ENCODE peak calls at places on chromosomes 7 and 10, in seven cellular contexts. Q, I, M, H, W, E and G are unnamed samples. For H3K4me1, the result is how much of the 10 kb centered on the place peaks cover.

GRCh38 chr10:85741626-85742300 is 624.8 kb downstream of the GRID1 start:
- DNase-seq in Q (no peak), I (no peak), M (no peak), H (no peak), W (no peak), E (no peak), G (no peak)

GRCh38 chr10:125700355-125700911 is 17.5 kb upstream of the TEX36 start:
- DNase-seq in Q (no peak), I (no peak), M (no peak), H (no peak), W (no peak), E (no peak), G (no peak)

GRCh38 chr10:127757033-127757432 is 20.0 kb downstream of the FOXI2 start:
- DNase-seq in Q (no peak), I (no peak), M (peak), H (no peak), W (no peak), E (no peak), G (no peak)

GRCh38 chr10:129193148-129193547 is 273.9 kb upstream of the MGMT start:
- DNase-seq in Q (no peak), I (no peak), M (peak), H (peak), W (no peak), E (no peak), G (no peak)

GRCh38 chr10:35347088-35347487 is 10.8 kb downstream of the CCNY start:
- DNase-seq in Q (no peak), I (no peak), M (no peak), H (no peak), W (no peak), E (no peak), G (no peak)

GRCh38 chr7:70595741-70596574 is 536.0 kb upstream of the GALNT17 start:
- DNase-seq in Q (no peak), I (peak), M (no peak), H (peak), W (no peak), E (peak), G (no peak)

GRCh38 chr7:151426486-151426905 is 13.4 kb downstream of the CRYGN start:
- DNase-seq in Q (peak), I (peak), M (peak), H (peak), W (peak), E (no peak), G (no peak)

GRCh38 chr10:47047127-47047504 is 135.9 kb downstream of the PTPN20 start:
- DNase-seq in Q (no peak), I (no peak), M (no peak), H (no peak), W (no peak), E (no peak), G (no peak)

GRCh38 chr7:19116121-19117080 is 1.0 kb downstream of the TWIST1 start:
- DNase-seq in Q (peak), I (peak), M (no peak), H (no peak), W (no peak), E (peak), G (no peak)

GRCh38 chr7:48443051-48443450 is 271.8 kb downstream of the ABCA13 start:
- DNase-seq in Q (no peak), I (no peak), M (no peak), H (no peak), W (no peak), E (no peak), G (no peak)

GRCh38 chr7:37195388-37195787 is 253.3 kb downstream of the ELMO1 start:
- DNase-seq in Q (no peak), I (no peak), M (no peak), H (no peak), W (no peak), E (no peak), G (no peak)

GRCh38 chr10:1650542-1651279 is 86.6 kb downstream of the ADARB2 start:
- DNase-seq in Q (no peak), I (no peak), M (no peak), H (no peak), W (no peak), E (no peak), G (no peak)

GRCh38 chr7:97771576-97771975 is 39.7 kb downstream of the TAC1 start:
- DNase-seq in Q (no peak), I (no peak), M (no peak), H (no peak), W (no peak), E (no peak), G (no peak)

GRCh38 chr10:123509338-123509737 is 156.8 kb upstream of the GPR26 start:
- DNase-seq in Q (no peak), I (no peak), M (no peak), H (no peak), W (no peak), E (no peak), G (no peak)

GRCh38 chr7:6228865-6229264 is 43.6 kb downstream of the CYTH3 start:
- DNase-seq in Q (no peak), I (no peak), M (no peak), H (no peak), W (no peak), E (no peak), G (no peak)

GRCh38 chr10:119450606-119451304 is 91.8 kb downstream of the RGS10 start:
- DNase-seq in Q (no peak), I (no peak), M (no peak), H (no peak), W (no peak), E (no peak), G (no peak)

GRCh38 chr7:7569113-7569527 is 2.4 kb downstream of the MIOS start:
- DNase-seq in Q (no peak), I (no peak), M (no peak), H (no peak), W (no peak), E (no peak), G (no peak)

GRCh38 chr10:114491933-114492332 is 87.6 kb upstream of the AFAP1L2 start:
- DNase-seq in Q (peak), I (no peak), M (no peak), H (no peak), W (no peak), E (no peak), G (no peak)

GRCh38 chr10:70594161-70594560 is 8.4 kb downstream of the PRF1 start:
- DNase-seq in Q (no peak), I (no peak), M (no peak), H (no peak), W (no peak), E (no peak), G (no peak)

DNA sequence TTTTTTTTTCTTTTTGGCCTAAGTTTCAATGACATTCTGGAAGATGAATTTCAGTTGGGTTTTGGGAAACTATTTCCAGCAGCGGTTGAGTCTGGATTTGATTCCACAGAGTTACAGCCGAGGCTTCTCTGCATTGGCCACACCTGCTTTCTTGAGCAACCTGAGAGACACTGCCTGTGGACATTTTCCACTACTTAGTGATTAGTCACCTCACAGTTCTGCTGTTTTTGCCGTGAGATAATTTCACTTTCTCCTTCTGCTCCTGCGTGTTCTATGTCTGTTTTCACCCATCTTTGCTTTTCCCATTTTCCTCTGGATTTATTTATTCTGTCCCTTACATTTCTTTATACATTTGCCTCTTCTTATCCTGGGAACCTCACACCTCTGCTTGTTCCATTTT is 243.0 kb downstream of the BICC1 start:
- DNase-seq in Q (no peak), I (peak), M (peak), H (no peak), W (no peak), E (no peak), G (no peak)
- H3K4me1 ChIP-seq in Q (under half), I (under half), M (under half), H (under half), W (under half), E (under half), G (under half)

GRCh38 chr10:99579971-99580370 is 40.3 kb downstream of the SLC25A28 start:
- DNase-seq in Q (no peak), I (no peak), M (peak), H (no peak), W (no peak), E (no peak), G (no peak)
- H3K4me1 ChIP-seq in Q (under half), I (under half), M (under half), H (under half), W (under half), E (under half), G (under half)

GRCh38 chr7:35727571-35727970 is 32.6 kb upstream of the HERPUD2 start:
- DNase-seq in Q (no peak), I (peak), M (no peak), H (no peak), W (no peak), E (no peak), G (no peak)

GRCh38 chr7:35729966-35730345 is 35.0 kb upstream of the HERPUD2 start:
- DNase-seq in Q (no peak), I (no peak), M (no peak), H (no peak), W (no peak), E (no peak), G (no peak)

GRCh38 chr7:35729061-35729783 is 34.3 kb upstream of the HERPUD2 start:
- DNase-seq in Q (no peak), I (no peak), M (peak), H (no peak), W (no peak), E (no peak), G (no peak)

GRCh38 chr7:35726654-35727053 is 31.7 kb upstream of the HERPUD2 start:
- DNase-seq in Q (no peak), I (no peak), M (no peak), H (no peak), W (no peak), E (no peak), G (no peak)

GRCh38 chr7:35728412-35729060 is 33.6 kb upstream of the HERPUD2 start:
- DNase-seq in Q (no peak), I (no peak), M (no peak), H (no peak), W (no peak), E (no peak), G (no peak)
- H3K4me1 ChIP-seq in Q (under half), I (under half), M (under half), H (under half), W (under half), E (under half), G (under half)

DNA sequence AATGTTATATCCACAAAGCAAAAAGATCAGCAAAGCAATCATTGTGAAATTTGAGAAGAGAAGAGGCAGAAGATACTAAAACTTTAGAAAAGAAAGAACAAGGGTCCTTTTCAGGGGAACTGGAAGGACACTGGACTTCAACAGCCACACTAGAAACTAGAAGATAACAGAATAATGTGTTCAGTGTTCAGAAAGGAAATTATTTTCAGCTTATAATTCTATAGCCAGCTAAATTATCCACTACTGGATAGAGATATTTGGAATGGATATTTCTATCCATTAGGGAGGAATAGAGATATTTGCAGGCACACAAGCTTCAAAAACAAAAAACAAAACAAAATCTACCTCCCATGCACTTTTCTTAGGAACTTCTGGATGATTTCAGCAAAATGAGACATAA is 12.8 kb downstream of the ANXA11 start:
- DNase-seq in Q (no peak), I (no peak), M (no peak), H (no peak), W (no peak), E (no peak), G (no peak)
- H3K4me1 ChIP-seq in Q (under half), I (under half), M (under half), H (half or more), W (half or more), E (under half), G (under half)

DNA sequence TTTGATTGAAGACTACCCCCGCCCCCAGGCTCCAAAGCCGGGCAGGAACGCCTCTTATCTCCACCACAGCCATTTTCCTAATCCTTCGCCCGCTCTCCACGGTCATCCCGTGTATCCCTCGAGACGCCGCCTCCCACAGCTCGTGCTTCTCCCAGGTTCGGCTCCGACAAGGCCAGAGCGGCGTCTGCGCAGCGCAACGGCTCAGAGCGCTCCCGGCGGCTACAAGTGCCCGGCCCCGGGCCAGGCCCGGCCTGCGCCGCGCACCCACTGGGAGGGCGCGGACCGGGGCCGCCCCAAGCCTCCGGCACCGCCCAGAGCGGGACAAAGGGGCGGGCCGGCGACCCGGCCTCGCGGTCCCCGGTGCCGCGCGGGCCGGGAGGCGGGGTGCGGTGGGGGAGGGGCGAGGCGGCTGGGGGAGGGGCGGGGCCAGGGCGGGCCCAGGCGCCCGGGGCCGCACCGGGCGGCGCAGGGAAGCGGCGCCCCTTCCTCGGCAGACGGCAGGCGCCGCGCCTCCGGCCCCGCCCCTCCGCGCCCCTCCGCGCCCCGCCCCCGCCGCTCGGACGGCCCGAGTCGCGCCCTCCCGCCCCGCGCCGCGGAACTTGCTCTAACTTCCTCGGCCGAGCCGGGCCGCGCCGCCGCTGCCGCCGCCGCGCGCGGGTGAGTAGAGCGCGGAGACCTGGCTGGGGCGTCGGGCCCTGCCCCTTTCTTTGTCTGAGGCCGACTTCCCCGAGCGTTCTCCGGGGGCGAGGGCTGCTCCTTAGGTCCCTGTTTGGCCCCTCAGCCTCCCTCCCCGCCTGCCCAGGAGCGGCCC is at the start of gene TSPAN14:
- DNase-seq in Q (peak), I (peak), M (peak), H (peak), W (peak), E (peak), G (no peak)
- H3K4me1 ChIP-seq in Q (under half), I (under half), M (under half), H (under half), W (half or more), E (under half), G (under half)

DNA sequence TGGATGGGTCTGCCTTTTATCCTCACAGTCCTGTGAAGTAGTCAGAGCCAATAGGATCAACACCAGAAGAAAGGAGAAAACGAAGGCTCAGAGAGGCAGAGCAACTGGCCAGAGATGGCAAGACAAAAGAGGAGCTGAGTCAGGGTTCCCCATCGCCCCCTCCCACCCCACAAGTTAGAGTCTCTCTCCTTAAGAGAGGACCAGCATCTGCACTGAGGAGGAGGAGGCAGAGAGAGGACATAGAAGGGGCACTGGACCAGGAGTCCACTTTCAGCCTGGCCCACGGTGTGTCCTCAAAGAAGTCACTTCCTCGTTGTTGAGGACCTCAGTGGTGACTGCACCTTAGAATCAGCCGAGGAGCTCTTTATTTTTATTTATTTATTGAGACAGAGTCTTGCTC is 11.6 kb downstream of the SPOCK2 start:
- DNase-seq in Q (no peak), I (no peak), M (no peak), H (no peak), W (no peak), E (no peak), G (no peak)
- H3K4me1 ChIP-seq in Q (under half), I (under half), M (under half), H (under half), W (under half), E (under half), G (under half)

DNA sequence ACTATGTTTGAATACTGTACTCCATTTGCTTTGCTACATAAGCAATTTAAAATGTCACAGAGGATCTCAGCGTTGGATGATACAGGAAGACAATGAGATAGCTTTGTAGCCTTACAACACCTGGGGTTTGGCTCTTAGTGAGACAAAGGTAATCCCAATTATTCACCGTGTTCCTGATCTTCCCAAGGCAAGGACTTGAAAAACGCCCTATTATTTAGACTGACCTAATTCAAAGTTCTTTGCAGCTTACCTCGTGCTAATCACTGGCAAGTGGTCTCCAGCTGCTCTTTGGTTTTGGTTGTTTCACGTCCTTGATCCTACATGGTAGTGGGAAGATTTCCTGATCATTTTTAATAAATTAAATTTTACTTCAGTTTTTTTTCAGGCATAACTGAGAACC is 23.0 kb upstream of the C7orf33 start:
- DNase-seq in Q (no peak), I (no peak), M (no peak), H (no peak), W (no peak), E (peak), G (no peak)
- H3K4me1 ChIP-seq in Q (under half), I (under half), M (under half), H (under half), W (under half), E (under half), G (under half)

GRCh38 chr10:131901181-131901829 is 497 bp downstream of the PPP2R2D start:
- DNase-seq in Q (peak), I (no peak), M (peak), H (peak), W (peak), E (peak), G (no peak)
- H3K4me1 ChIP-seq in Q (under half), I (under half), M (under half), H (under half), W (half or more), E (under half), G (under half)

GRCh38 chr10:59635502-59636290 is 74.0 kb downstream of the SLC16A9 start:
- DNase-seq in Q (no peak), I (peak), M (no peak), H (no peak), W (no peak), E (no peak), G (no peak)
- H3K4me1 ChIP-seq in Q (under half), I (under half), M (under half), H (under half), W (under half), E (under half), G (under half)